ENCODE peak calls at places on chromosome 17, in nine cellular contexts. N is germinal center; K is naive thymus-derived CD8-positive, alpha-beta T cell; S is cardiac muscle cell; F is NCI-H69; P is RPMI7951; I is cerebellar nuclear complex; U is EL; J is nucleus accumbens. W is an unnamed sample.

GRCh38 chr17:12983986-12984932 is 33.6 kb downstream of the ELAC2 start:
- DNase-seq in N (no peak), K (no peak), S (peak; percentile 82), F (peak; percentile 3), P (peak; percentile 94), I (no peak), U (peak; percentile 65), J (no peak), W (no peak)

GRCh38 chr17:4960279-4960922 is 7.2 kb downstream of the SPAG7 start:
- DNase-seq in N (no peak), K (no peak), S (no peak), F (no peak), P (no peak), I (no peak), U (no peak), J (no peak), W (no peak)

GRCh38 chr17:4230142-4230541 is 33.6 kb downstream of the ANKFY1 start:
- DNase-seq in N (no peak), K (no peak), S (peak; percentile 99), F (no peak), P (peak; percentile 94), I (no peak), U (peak; percentile 96), J (no peak), W (no peak)

GRCh38 chr17:76219670-76220383 is 20.5 kb downstream of the RNF157 start:
- DNase-seq in N (no peak), K (no peak), S (no peak), F (no peak), P (no peak), I (no peak), U (no peak), J (no peak), W (no peak)

GRCh38 chr17:39812466-39812865 is 51.6 kb downstream of the IKZF3 start:
- DNase-seq in N (no peak), K (no peak), S (no peak), F (peak; percentile 84), P (no peak), I (no peak), U (no peak), J (no peak), W (no peak)

GRCh38 chr17:31877911-31878702 is 19.1 kb upstream of the COPRS start:
- DNase-seq in N (no peak), K (no peak), S (no peak), F (no peak), P (no peak), I (no peak), U (no peak), J (no peak), W (peak; percentile 83)

GRCh38 chr17:4560837-4561241 is 462 bp upstream of the GGT6 start:
- DNase-seq in N (no peak), K (no peak), S (peak; percentile 71), F (no peak), P (no peak), I (no peak), U (no peak), J (no peak), W (no peak)

GRCh38 chr17:978110-979093 is 1.2 kb downstream of the NXN start:
- DNase-seq in N (no peak), K (no peak), S (peak; percentile 32), F (peak; percentile 65), P (no peak), I (no peak), U (peak; percentile 67), J (no peak), W (no peak)

GRCh38 chr17:2782030-2782429 is 14.2 kb upstream of the RAP1GAP2 start:
- DNase-seq in N (no peak), K (no peak), S (peak; percentile 57), F (peak; percentile 30), P (peak; percentile 47), I (no peak), U (peak; percentile 66), J (no peak), W (no peak)

GRCh38 chr17:31565652-31566051 is 174.2 kb downstream of the RAB11FIP4 start:
- DNase-seq in N (no peak), K (no peak), S (no peak), F (no peak), P (no peak), I (no peak), U (no peak), J (no peak), W (no peak)

GRCh38 chr17:1239210-1239609 is 31.0 kb upstream of the BHLHA9 start:
- DNase-seq in N (no peak), K (no peak), S (peak; percentile 93), F (no peak), P (peak; percentile 42), I (no peak), U (no peak), J (no peak), W (no peak)

GRCh38 chr17:60106377-60107059 is 27.8 kb upstream of the HEATR6 start:
- DNase-seq in N (peak; percentile 33), K (no peak), S (peak; percentile 61), F (no peak), P (peak; percentile 83), I (no peak), U (peak; percentile 79), J (no peak), W (no peak)

GRCh38 chr17:41496803-41497484 is 7.2 kb upstream of the KRT36 start:
- DNase-seq in N (peak; percentile 84), K (no peak), S (peak; percentile 93), F (peak; percentile 90), P (peak; percentile 85), I (no peak), U (peak; percentile 95), J (no peak), W (peak; percentile 86)

GRCh38 chr17:82105882-82106696 is 8.1 kb upstream of the FASN start:
- DNase-seq in N (peak; percentile 88), K (peak; percentile 75), S (peak; percentile 58), F (peak; percentile 93), P (peak; percentile 75), I (no peak), U (peak; percentile 75), J (no peak), W (peak; percentile 80)

GRCh38 chr17:15264542-15264941 is 584 bp downstream of the PMP22 start:
- DNase-seq in N (no peak), K (no peak), S (no peak), F (peak; percentile 43), P (no peak), I (no peak), U (no peak), J (no peak), W (no peak)

GRCh38 chr17:18976201-18976600 is 24.2 kb downstream of the SLC5A10 start:
- DNase-seq in N (no peak), K (no peak), S (no peak), F (no peak), P (no peak), I (no peak), U (no peak), J (no peak), W (no peak)

GRCh38 chr17:73625975-73626706 is 18.1 kb downstream of the SDK2 start:
- DNase-seq in N (no peak), K (no peak), S (no peak), F (no peak), P (no peak), I (no peak), U (no peak), J (no peak), W (no peak)

GRCh38 chr17:27657620-27658019 is 26.6 kb downstream of the LGALS9 start:
- DNase-seq in N (no peak), K (no peak), S (peak; percentile 29), F (no peak), P (peak; percentile 18), I (no peak), U (no peak), J (no peak), W (peak; percentile 32)

GRCh38 chr17:81635973-81636504 is 873 bp downstream of the NPLOC4 start:
- DNase-seq in N (no peak), K (no peak), S (no peak), F (no peak), P (peak; percentile 60), I (no peak), U (no peak), J (no peak), W (no peak)

GRCh38 chr17:11996722-11997146 is 541 bp downstream of the ZNF18 start:
- DNase-seq in N (peak; percentile 51), K (peak; percentile 70), S (peak; percentile 37), F (peak; percentile 55), P (peak; percentile 55), I (no peak), U (no peak), J (peak; percentile 38), W (peak; percentile 75)

GRCh38 chr17:19397556-19398041 is 10.6 kb upstream of the MFAP4 start:
- DNase-seq in N (no peak), K (no peak), S (no peak), F (peak; percentile 31), P (no peak), I (no peak), U (no peak), J (no peak), W (no peak)

GRCh38 chr17:82064433-82065192 is 991 bp downstream of the DUS1L start:
- DNase-seq in N (peak; percentile 33), K (no peak), S (no peak), F (peak; percentile 37), P (no peak), I (no peak), U (no peak), J (no peak), W (no peak)

GRCh38 chr17:39835038-39835786 is 28.9 kb downstream of the IKZF3 start:
- DNase-seq in N (no peak), K (no peak), S (no peak), F (no peak), P (no peak), I (no peak), U (no peak), J (no peak), W (no peak)

GRCh38 chr17:28320215-28321061 is 1.4 kb downstream of the TMEM97 start:
- DNase-seq in N (no peak), K (no peak), S (no peak), F (peak; percentile 36), P (no peak), I (no peak), U (no peak), J (no peak), W (no peak)

GRCh38 chr17:16446338-16446983 is 31.1 kb downstream of the TRPV2 start:
- DNase-seq in N (no peak), K (no peak), S (no peak), F (no peak), P (no peak), I (no peak), U (peak; percentile 38), J (no peak), W (no peak)